ENCODE peak calls at places on chromosome 10, in eight cellular contexts. Q is HFFc6; E is activated CD8-positive, alpha-beta T cell treated with anti-CD3 and anti-CD28 coated beads for 36 hours; D is psoas muscle; P is cardiac fibroblast; W is AG04449; B is fibroblast of lung; L is neural progenitor cell. F is an unnamed sample.

GRCh38 chr10:70906953-70907618 is 18.7 kb upstream of the PCBD1 start:
- DNase-seq in Q (no peak), E (no peak), D (peak; percentile 29), P (no peak), W (no peak), B (no peak), L (no peak), F (no peak)

GRCh38 chr10:49552277-49552676 is 13.4 kb upstream of the ERCC6 start:
- DNase-seq in Q (peak; percentile 97), E (no peak), D (no peak), P (peak; percentile 88), W (peak; percentile 80), B (no peak), L (no peak), F (no peak)

GRCh38 chr10:72638586-72639440 is 12.9 kb upstream of the MICU1 start:
- DNase-seq in Q (no peak), E (no peak), D (no peak), P (no peak), W (no peak), B (no peak), L (no peak), F (no peak)

GRCh38 chr10:107855933-107856332 is 691.4 kb upstream of the SORCS1 start:
- DNase-seq in Q (no peak), E (no peak), D (no peak), P (no peak), W (no peak), B (no peak), L (no peak), F (no peak)

GRCh38 chr10:35004651-35005050 is 85.5 kb downstream of the CUL2 start:
- DNase-seq in Q (peak; percentile 31), E (no peak), D (no peak), P (no peak), W (no peak), B (no peak), L (no peak), F (no peak)

GRCh38 chr10:61973923-61974322 is 72.4 kb downstream of the ARID5B start:
- DNase-seq in Q (no peak), E (no peak), D (no peak), P (peak; percentile 48), W (no peak), B (peak; percentile 10), L (no peak), F (no peak)

GRCh38 chr10:51314079-51314835 is 240.0 kb downstream of the PRKG1 start:
- DNase-seq in Q (no peak), E (no peak), D (no peak), P (peak; percentile 43), W (no peak), B (peak; percentile 53), L (no peak), F (no peak)

GRCh38 chr10:119346063-119346835 is 138.9 kb downstream of the GRK5 start:
- DNase-seq in Q (no peak), E (no peak), D (peak; percentile 60), P (no peak), W (no peak), B (no peak), L (peak; percentile 29), F (no peak)

GRCh38 chr10:36354633-36355032 is 712.5 kb upstream of the FZD8 start:
- DNase-seq in Q (no peak), E (no peak), D (no peak), P (no peak), W (no peak), B (no peak), L (no peak), F (no peak)

GRCh38 chr10:29860159-29860558 is 199.2 kb downstream of the JCAD start:
- DNase-seq in Q (no peak), E (no peak), D (no peak), P (no peak), W (peak; percentile 77), B (peak; percentile 62), L (no peak), F (no peak)

GRCh38 chr10:122485670-122486069 is 24.3 kb downstream of the HTRA1 start:
- DNase-seq in Q (no peak), E (no peak), D (no peak), P (peak; percentile 69), W (no peak), B (peak; percentile 75), L (no peak), F (no peak)

GRCh38 chr10:132308588-132309451 is 1.1 kb upstream of the STK32C start:
- DNase-seq in Q (no peak), E (no peak), D (no peak), P (no peak), W (no peak), B (no peak), L (peak; percentile 76), F (peak; percentile 28)

GRCh38 chr10:3848005-3848767 is 63.2 kb upstream of the KLF6 start:
- DNase-seq in Q (no peak), E (no peak), D (no peak), P (peak; percentile 17), W (no peak), B (peak; percentile 69), L (no peak), F (no peak)

GRCh38 chr10:90204956-90205695 is 503.7 kb downstream of the KIF20B start:
- DNase-seq in Q (no peak), E (no peak), D (no peak), P (peak; percentile 51), W (no peak), B (peak; percentile 85), L (no peak), F (no peak)

GRCh38 chr10:107546239-107546638 is 381.7 kb upstream of the SORCS1 start:
- DNase-seq in Q (no peak), E (no peak), D (no peak), P (peak; percentile 47), W (peak; percentile 24), B (peak; percentile 44), L (no peak), F (no peak)

GRCh38 chr10:77390481-77390891 is 247.1 kb downstream of the KCNMA1 start:
- DNase-seq in Q (peak; percentile 19), E (no peak), D (no peak), P (peak; percentile 28), W (no peak), B (no peak), L (no peak), F (no peak)

GRCh38 chr10:122342293-122343134 is 32.0 kb upstream of the PLEKHA1 start:
- DNase-seq in Q (peak; percentile 61), E (peak; percentile 74), D (no peak), P (peak; percentile 72), W (peak; percentile 5), B (peak; percentile 76), L (peak; percentile 57), F (peak; percentile 18)

GRCh38 chr10:80540644-80541143 is 3.0 kb downstream of the SH2D4B start:
- DNase-seq in Q (no peak), E (no peak), D (no peak), P (no peak), W (no peak), B (no peak), L (no peak), F (no peak)

GRCh38 chr10:83734278-83734677 is 405.0 kb upstream of the GHITM start:
- DNase-seq in Q (no peak), E (no peak), D (no peak), P (no peak), W (no peak), B (no peak), L (no peak), F (no peak)

DNA sequence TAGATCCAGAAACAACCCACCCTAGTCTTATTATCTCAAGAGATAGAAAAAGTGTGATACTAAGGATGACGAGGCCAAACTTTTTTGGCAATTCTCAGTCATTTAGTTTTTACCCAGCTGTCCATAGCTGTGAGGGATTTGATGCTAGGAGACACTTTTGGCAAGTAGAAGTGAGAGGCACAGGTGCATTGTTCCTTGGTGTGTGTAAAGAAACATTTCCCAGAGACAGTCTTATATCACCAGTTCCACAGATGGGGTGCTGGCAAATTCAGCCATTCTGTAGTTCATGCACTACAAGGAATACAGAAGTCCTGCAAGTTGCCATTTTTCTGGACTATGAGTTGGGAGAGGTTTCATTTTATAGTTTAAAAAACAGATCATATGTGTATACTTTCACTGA is 403.3 kb upstream of the GHITM start:
- DNase-seq in Q (no peak), E (no peak), D (no peak), P (no peak), W (no peak), B (no peak), L (no peak), F (no peak)
- TF ChIP-seq CTCF in Q (no peak), E (no peak), D (no peak), P (no peak), W (no peak), B (no peak), L (no peak), F (no peak)

GRCh38 chr10:27022048-27022447 is 78.2 kb downstream of the ANKRD26 start:
- DNase-seq in Q (no peak), E (no peak), D (no peak), P (no peak), W (no peak), B (no peak), L (no peak), F (no peak)

GRCh38 chr10:27020243-27020642 is 80.1 kb downstream of the ANKRD26 start:
- DNase-seq in Q (no peak), E (no peak), D (no peak), P (peak; percentile 11), W (no peak), B (no peak), L (no peak), F (no peak)

DNA sequence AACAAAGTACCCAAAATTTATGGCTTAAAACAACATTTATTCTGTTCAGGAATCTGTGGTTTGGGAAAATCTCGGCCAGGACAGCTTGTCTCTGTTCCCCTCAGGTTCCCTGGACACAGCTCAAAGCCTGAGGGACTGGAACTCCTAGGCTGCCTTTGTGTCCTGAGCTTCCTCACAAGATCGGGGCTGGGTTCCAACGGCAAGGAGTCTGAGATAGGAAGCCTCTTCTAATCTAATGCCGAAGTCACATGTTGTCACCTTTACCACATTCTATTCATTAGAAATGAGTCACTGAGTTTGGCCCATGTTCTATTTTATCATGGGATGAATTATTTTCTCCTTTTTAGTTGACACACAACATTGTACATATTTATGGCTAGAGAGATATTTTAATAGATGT is 80.5 kb downstream of the ANKRD26 start:
- DNase-seq in Q (no peak), E (no peak), D (no peak), P (peak; percentile 52), W (no peak), B (no peak), L (no peak), F (no peak)
- TF ChIP-seq CTCF in Q (no peak), E (no peak), D (no peak), P (no peak), W (no peak), B (no peak), L (no peak), F (no peak)

GRCh38 chr10:129971381-129972144 is 7.5 kb upstream of the EBF3 start:
- DNase-seq in Q (no peak), E (peak; percentile 64), D (peak; percentile 82), P (peak; percentile 72), W (no peak), B (peak; percentile 47), L (peak; percentile 91), F (no peak)
- TF ChIP-seq CTCF in Q (peak; percentile 40), E (peak; percentile 58), D (peak; percentile 68), P (peak; percentile 12), W (peak; percentile 53), B (no peak), L (peak; percentile 56), F (peak; percentile 67)

GRCh38 chr10:115441907-115442520 is 348.8 kb downstream of the ATRNL1 start:
- DNase-seq in Q (no peak), E (no peak), D (no peak), P (no peak), W (no peak), B (peak; percentile 17), L (no peak), F (no peak)
- TF ChIP-seq CTCF in Q (no peak), E (no peak), D (no peak), P (no peak), W (no peak), B (no peak), L (peak; percentile 44), F (peak; percentile 50)

F was measured in neural crest cell.